ENCODE peak calls at places on chromosomes 1 and 21, in nine cellular contexts. I is stomach; D is right atrium auricular region; Z is BE2C; H is thoracic aorta; Y is lung; K is OCI-LY7; G is heart right ventricle; P is CD4-positive, alpha-beta memory T cell. F is an unnamed sample. For H3K36me3, the result is how much of the 10 kb centered on the place peaks cover.

GRCh38 chr1:201155354-201155753 is 1.1 kb upstream of the TMEM9 start:
- DNase-seq in I (no peak), D (no peak), Z (no peak), H (no peak), Y (no peak), K (no peak), G (no peak), P (no peak), F (no peak)

GRCh38 chr1:29364101-29364678 is 127.9 kb downstream of the PTPRU start:
- DNase-seq in I (no peak), D (no peak), Z (no peak), H (no peak), Y (no peak), K (no peak), G (no peak), P (no peak), F (no peak)

GRCh38 chr1:93620841-93621210 is 60.8 kb downstream of the BCAR3 start:
- DNase-seq in I (peak), D (peak), Z (no peak), H (no peak), Y (no peak), K (no peak), G (no peak), P (no peak), F (no peak)

GRCh38 chr1:171251042-171251740 is 2.9 kb downstream of the FMO1 start:
- DNase-seq in I (peak), D (peak), Z (no peak), H (no peak), Y (no peak), K (peak), G (peak), P (peak), F (no peak)

GRCh38 chr1:186014370-186015030 is 280.3 kb downstream of the HMCN1 start:
- DNase-seq in I (no peak), D (no peak), Z (no peak), H (no peak), Y (no peak), K (no peak), G (no peak), P (no peak), F (no peak)

GRCh38 chr1:26993237-26994019 is at the start of gene TRNP1:
- DNase-seq in I (peak), D (no peak), Z (peak), H (no peak), Y (peak), K (peak), G (peak), P (peak), F (peak)

GRCh38 chr1:52240592-52240991 is 98.7 kb downstream of the ZFYVE9 start:
- DNase-seq in I (no peak), D (no peak), Z (no peak), H (no peak), Y (no peak), K (no peak), G (no peak), P (no peak), F (no peak)

GRCh38 chr1:13699510-13699909 is 478 bp upstream of the PRDM2 start:
- DNase-seq in I (no peak), D (no peak), Z (no peak), H (no peak), Y (no peak), K (no peak), G (no peak), P (no peak), F (no peak)

GRCh38 chr1:93221913-93222312 is 41.4 kb downstream of the CCDC18 start:
- DNase-seq in I (no peak), D (no peak), Z (no peak), H (no peak), Y (no peak), K (no peak), G (no peak), P (no peak), F (no peak)

GRCh38 chr1:245062906-245063305 is 91.9 kb upstream of the KIF26B start:
- DNase-seq in I (no peak), D (no peak), Z (no peak), H (no peak), Y (no peak), K (no peak), G (no peak), P (no peak), F (no peak)

GRCh38 chr1:185265314-185265713 is 51.7 kb downstream of the IVNS1ABP start:
- DNase-seq in I (no peak), D (no peak), Z (no peak), H (no peak), Y (no peak), K (no peak), G (no peak), P (no peak), F (no peak)

GRCh38 chr21:31630062-31630711 is 29.3 kb upstream of the SOD1 start:
- DNase-seq in I (peak), D (no peak), Z (peak), H (peak), Y (peak), K (no peak), G (no peak), P (no peak), F (no peak)

GRCh38 chr1:206490643-206491421 is 16.5 kb upstream of the RASSF5 start:
- DNase-seq in I (no peak), D (no peak), Z (no peak), H (no peak), Y (no peak), K (no peak), G (no peak), P (no peak), F (no peak)

GRCh38 chr1:205301220-205301821 is 20.2 kb downstream of the NUAK2 start:
- DNase-seq in I (peak), D (no peak), Z (no peak), H (no peak), Y (peak), K (peak), G (no peak), P (no peak), F (no peak)

GRCh38 chr1:39925727-39926342 is 24.1 kb upstream of the MYCL start:
- DNase-seq in I (no peak), D (no peak), Z (no peak), H (no peak), Y (no peak), K (no peak), G (no peak), P (no peak), F (no peak)

GRCh38 chr1:145696630-145696960 is 10.6 kb downstream of the PDZK1 start:
- DNase-seq in I (no peak), D (no peak), Z (no peak), H (no peak), Y (no peak), K (no peak), G (no peak), P (no peak), F (no peak)

GRCh38 chr1:193190096-193190744 is 3.8 kb upstream of the B3GALT2 start:
- DNase-seq in I (no peak), D (no peak), Z (no peak), H (no peak), Y (no peak), K (no peak), G (no peak), P (no peak), F (no peak)

GRCh38 chr1:47478090-47478489 is 40.2 kb downstream of the FOXD2 start:
- DNase-seq in I (peak), D (no peak), Z (no peak), H (no peak), Y (peak), K (no peak), G (no peak), P (no peak), F (no peak)

GRCh38 chr1:225881081-225882007 is 836 bp downstream of the TMEM63A start:
- DNase-seq in I (peak), D (no peak), Z (no peak), H (no peak), Y (peak), K (peak), G (peak), P (peak), F (peak)

GRCh38 chr1:4561213-4561612 is 93.2 kb upstream of the AJAP1 start:
- DNase-seq in I (no peak), D (no peak), Z (no peak), H (no peak), Y (no peak), K (no peak), G (no peak), P (no peak), F (no peak)

GRCh38 chr21:39281207-39281606 is 32.2 kb downstream of the BRWD1 start:
- DNase-seq in I (no peak), D (no peak), Z (no peak), H (no peak), Y (no peak), K (no peak), G (no peak), P (no peak), F (no peak)
- H3K36me3 ChIP-seq in I (under half), D (under half), Z (under half), H (under half), Y (under half), K (half or more), G (under half), P (under half), F (under half)

DNA sequence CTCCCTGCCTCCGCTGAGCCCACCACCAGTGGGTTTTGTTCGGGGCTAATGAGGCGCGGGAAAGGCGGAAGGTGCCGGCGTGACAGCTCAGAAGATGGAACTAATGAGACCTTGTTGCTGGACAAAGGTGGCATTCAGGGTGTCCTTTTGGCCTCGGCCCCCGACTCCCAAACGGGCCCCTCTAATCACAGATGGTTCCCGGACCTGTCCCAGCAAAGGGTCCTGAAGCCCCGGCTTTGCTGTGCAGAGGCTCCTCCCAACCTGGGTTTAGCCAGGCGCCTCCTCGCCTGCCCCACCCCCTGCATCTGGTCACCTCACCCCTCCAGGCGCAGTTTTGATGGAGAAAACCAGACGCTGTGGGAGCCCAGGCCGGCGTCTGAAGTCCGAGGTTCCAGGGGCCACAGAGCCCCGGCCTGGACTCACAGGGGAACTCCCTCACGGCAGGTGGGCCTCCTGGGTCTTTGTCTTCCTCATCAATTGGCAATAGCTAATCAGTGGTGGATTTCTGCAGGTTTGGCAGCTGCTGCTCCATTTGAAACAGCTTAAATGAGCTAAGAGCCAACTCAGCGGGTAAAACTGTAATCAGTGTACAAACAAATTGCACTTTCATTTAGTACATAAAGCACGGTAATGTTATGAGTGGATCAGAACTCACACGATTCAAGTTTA is 44.3 kb upstream of the ADARB1 start:
- DNase-seq in I (no peak), D (no peak), Z (peak), H (no peak), Y (no peak), K (no peak), G (no peak), P (no peak), F (no peak)
- H3K4me3 ChIP-seq in I (no peak), D (no peak), Z (peak), H (peak), Y (no peak), K (no peak), G (no peak), P (no peak), F (no peak)

DNA sequence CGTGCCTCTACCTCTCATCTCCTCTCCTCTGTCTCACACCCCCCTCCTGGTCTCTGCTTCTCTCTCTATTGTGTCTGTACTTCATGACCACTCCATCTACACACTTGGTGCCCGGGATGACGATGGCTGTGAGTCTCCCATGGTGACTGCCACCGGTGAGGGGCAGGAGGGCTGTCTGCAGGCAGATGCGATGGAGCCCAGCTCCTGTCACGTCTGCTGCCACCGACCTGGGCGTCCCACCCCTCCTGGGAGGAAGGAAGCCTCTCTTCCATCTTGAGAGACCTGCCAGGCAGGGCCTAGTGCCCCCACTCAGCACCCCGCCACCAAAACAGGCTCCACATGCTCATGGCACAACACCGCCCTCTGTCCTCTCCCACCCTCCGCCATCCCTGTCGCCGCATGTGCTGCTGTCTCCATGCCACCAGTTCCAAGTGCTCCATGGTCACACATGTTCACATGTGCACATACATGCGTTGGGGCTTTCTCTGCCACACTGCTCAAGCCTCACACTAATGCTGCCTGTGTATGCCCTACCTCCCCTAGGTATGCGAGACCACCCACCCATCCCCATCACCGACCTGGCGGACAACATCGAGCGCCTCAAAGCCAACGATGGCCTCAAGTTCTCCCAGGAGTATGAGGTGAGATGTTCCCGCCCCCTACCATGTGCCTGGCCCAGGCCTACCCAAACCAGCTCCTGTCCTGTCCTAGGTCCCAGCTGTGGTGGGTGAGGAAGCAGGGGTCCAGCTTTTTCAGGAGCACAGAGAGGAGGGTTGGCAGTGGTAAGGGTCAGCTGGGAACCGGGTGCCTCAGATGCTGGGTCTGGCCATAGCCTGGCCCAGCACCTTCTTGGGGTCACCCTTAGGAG is 36.6 kb upstream of the KDM4A start:
- DNase-seq in I (no peak), D (no peak), Z (no peak), H (no peak), Y (no peak), K (no peak), G (no peak), P (no peak), F (no peak)
- H3K36me3 ChIP-seq in I (under half), D (under half), Z (under half), H (under half), Y (under half), K (under half), G (under half), P (under half), F (under half)

GRCh38 chr1:227947425-227947677 is 381 bp downstream of the WNT9A start:
- DNase-seq in I (no peak), D (no peak), Z (no peak), H (no peak), Y (no peak), K (no peak), G (no peak), P (no peak), F (no peak)

GRCh38 chr1:227947678-227948492 is at the start of gene WNT9A:
- DNase-seq in I (peak), D (peak), Z (peak), H (no peak), Y (no peak), K (no peak), G (no peak), P (peak), F (no peak)

GRCh38 chr1:227945891-227946623 is 1.7 kb downstream of the WNT9A start:
- DNase-seq in I (peak), D (peak), Z (peak), H (no peak), Y (peak), K (no peak), G (peak), P (no peak), F (no peak)

GRCh38 chr1:227944931-227945890 is 2.5 kb downstream of the WNT9A start:
- DNase-seq in I (peak), D (peak), Z (no peak), H (no peak), Y (no peak), K (no peak), G (peak), P (no peak), F (no peak)

GRCh38 chr1:227946624-227947424 is 908 bp downstream of the WNT9A start:
- DNase-seq in I (peak), D (peak), Z (peak), H (no peak), Y (peak), K (no peak), G (peak), P (peak), F (peak)
- H3K4me3 ChIP-seq in I (peak), D (peak), Z (no peak), H (peak), Y (peak), K (no peak), G (peak), P (peak), F (peak)

DNA sequence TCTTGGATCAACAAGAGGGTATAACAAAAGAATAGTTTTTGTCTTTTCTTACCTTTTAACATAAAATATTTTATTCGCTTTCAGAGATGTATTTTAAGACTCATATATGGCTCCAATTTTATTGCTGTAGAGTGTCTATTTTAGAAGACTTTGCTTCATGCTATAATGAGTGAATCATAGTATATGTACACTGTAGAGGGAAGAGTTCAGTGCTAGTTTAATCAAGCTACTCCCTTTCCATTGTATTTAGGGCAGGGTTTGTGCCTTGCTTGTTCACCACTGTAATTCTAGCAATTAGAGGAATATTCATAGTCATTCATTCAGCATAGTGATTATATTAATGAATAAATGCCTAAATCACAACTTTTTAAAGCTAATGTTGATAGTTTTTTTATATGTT is 78.8 kb downstream of the CEP350 start:
- DNase-seq in I (no peak), D (no peak), Z (no peak), H (no peak), Y (no peak), K (no peak), G (no peak), P (no peak), F (no peak)
- H3K36me3 ChIP-seq in I (under half), D (under half), Z (under half), H (under half), Y (under half), K (half or more), G (under half), P (under half), F (under half)

GRCh38 chr1:31931241-31932225 is 6.6 kb downstream of the PTP4A2 start:
- DNase-seq in I (no peak), D (no peak), Z (no peak), H (no peak), Y (no peak), K (no peak), G (no peak), P (no peak), F (no peak)
- H3K4me3 ChIP-seq in I (peak), D (no peak), Z (no peak), H (peak), Y (no peak), K (peak), G (no peak), P (peak), F (peak)

GRCh38 chr1:1561801-1562470 is 12.7 kb downstream of the SSU72 start:
- DNase-seq in I (no peak), D (no peak), Z (no peak), H (no peak), Y (no peak), K (peak), G (no peak), P (no peak), F (no peak)

GRCh38 chr1:1560178-1560577 is 14.5 kb downstream of the SSU72 start:
- DNase-seq in I (no peak), D (no peak), Z (no peak), H (no peak), Y (no peak), K (no peak), G (no peak), P (no peak), F (no peak)

GRCh38 chr1:1563688-1564087 is 11.0 kb downstream of the SSU72 start:
- DNase-seq in I (no peak), D (no peak), Z (no peak), H (no peak), Y (no peak), K (no peak), G (no peak), P (no peak), F (no peak)

GRCh38 chr1:1564278-1564677 is 10.4 kb downstream of the SSU72 start:
- DNase-seq in I (no peak), D (no peak), Z (no peak), H (no peak), Y (no peak), K (no peak), G (no peak), P (no peak), F (no peak)

GRCh38 chr1:1562556-1563195 is 12.0 kb downstream of the SSU72 start:
- DNase-seq in I (no peak), D (no peak), Z (peak), H (no peak), Y (no peak), K (no peak), G (no peak), P (no peak), F (no peak)
- H3K36me3 ChIP-seq in I (under half), D (under half), Z (half or more), H (half or more), Y (under half), K (half or more), G (under half), P (under half), F (half or more)